ENCODE peak calls at places on chromosome 15, in six cellular contexts. J is astrocyte, N is AG04450, V is tibial nerve, Y is cardiac muscle cell, I is PC-3. P is an unnamed sample.

GRCh38 chr15:40069178-40070165 is 30.5 kb upstream of the SRP14 start:
- DNase-seq in J (no peak), N (no peak), V (peak), Y (peak), I (peak), P (no peak)

GRCh38 chr15:101022876-101023275 is 103.7 kb downstream of the LRRK1 start:
- DNase-seq in J (no peak), N (no peak), V (no peak), Y (no peak), I (no peak), P (peak)

GRCh38 chr15:83869329-83869728 is 215.4 kb downstream of the ADAMTSL3 start:
- DNase-seq in J (no peak), N (no peak), V (no peak), Y (peak), I (no peak), P (no peak)

GRCh38 chr15:85112997-85113396 is 131.3 kb downstream of the PDE8A start:
- DNase-seq in J (no peak), N (no peak), V (no peak), Y (no peak), I (no peak), P (no peak)

GRCh38 chr15:58077427-58077826 is 11.9 kb upstream of the ALDH1A2 start:
- DNase-seq in J (no peak), N (no peak), V (no peak), Y (peak), I (peak), P (no peak)

GRCh38 chr15:51589881-51590570 is 32.5 kb downstream of the DMXL2 start:
- DNase-seq in J (no peak), N (no peak), V (no peak), Y (no peak), I (no peak), P (no peak)

GRCh38 chr15:100981086-100981485 is 61.9 kb downstream of the LRRK1 start:
- DNase-seq in J (no peak), N (no peak), V (no peak), Y (no peak), I (no peak), P (peak)

GRCh38 chr15:71186267-71186666 is 71.0 kb downstream of the THSD4 start:
- DNase-seq in J (no peak), N (no peak), V (no peak), Y (peak), I (no peak), P (no peak)

GRCh38 chr15:87099916-87100315 is 1020.2 kb downstream of the AGBL1 start:
- DNase-seq in J (no peak), N (no peak), V (no peak), Y (no peak), I (no peak), P (no peak)

GRCh38 chr15:51536965-51537574 is 85.5 kb downstream of the DMXL2 start:
- DNase-seq in J (no peak), N (no peak), V (peak), Y (peak), I (peak), P (no peak)

GRCh38 chr15:89450076-89451006 is 46.0 kb downstream of the RHCG start:
- DNase-seq in J (no peak), N (no peak), V (no peak), Y (no peak), I (peak), P (no peak)

GRCh38 chr15:82051664-82052063 is 5.8 kb upstream of the MEX3B start:
- DNase-seq in J (peak), N (no peak), V (no peak), Y (no peak), I (no peak), P (no peak)

GRCh38 chr15:28935316-28935715 is 49.5 kb downstream of the APBA2 start:
- DNase-seq in J (no peak), N (no peak), V (no peak), Y (peak), I (no peak), P (no peak)

GRCh38 chr15:89686522-89686921 is 4.0 kb downstream of the PEX11A start:
- DNase-seq in J (no peak), N (no peak), V (no peak), Y (no peak), I (no peak), P (no peak)

GRCh38 chr15:58957101-58957973 is 23.9 kb upstream of the SLTM start:
- DNase-seq in J (no peak), N (no peak), V (peak), Y (peak), I (peak), P (peak)

GRCh38 chr15:95169701-95170459 is 938.5 kb downstream of the MCTP2 start:
- DNase-seq in J (no peak), N (no peak), V (peak), Y (peak), I (no peak), P (no peak)

GRCh38 chr15:73996939-73997338 is 2.4 kb downstream of the PML start:
- DNase-seq in J (no peak), N (no peak), V (no peak), Y (no peak), I (no peak), P (no peak)

GRCh38 chr15:80932989-80933388 is 56.6 kb downstream of the MESD start:
- DNase-seq in J (peak), N (peak), V (peak), Y (no peak), I (no peak), P (no peak)

GRCh38 chr15:58558777-58559176 is 127.0 kb downstream of the LIPC start:
- DNase-seq in J (no peak), N (no peak), V (no peak), Y (no peak), I (no peak), P (no peak)

GRCh38 chr15:20353966-20354883 is 187.4 kb downstream of the GOLGA6L6 start:
- DNase-seq in J (no peak), N (no peak), V (no peak), Y (no peak), I (no peak), P (no peak)

GRCh38 chr15:90880381-90881145 is 3.7 kb upstream of the FES start:
- DNase-seq in J (no peak), N (no peak), V (no peak), Y (no peak), I (no peak), P (no peak)

GRCh38 chr15:91017716-91018115 is 4.7 kb downstream of the VPS33B start:
- DNase-seq in J (no peak), N (no peak), V (no peak), Y (no peak), I (no peak), P (no peak)

GRCh38 chr15:56767315-56767714 is 34.0 kb upstream of the ZNF280D start:
- DNase-seq in J (peak), N (no peak), V (no peak), Y (no peak), I (no peak), P (no peak)

GRCh38 chr15:56770191-56770590 is 36.9 kb upstream of the ZNF280D start:
- DNase-seq in J (no peak), N (no peak), V (no peak), Y (no peak), I (no peak), P (no peak)

GRCh38 chr15:56763082-56763481 is 29.8 kb upstream of the ZNF280D start:
- DNase-seq in J (no peak), N (no peak), V (no peak), Y (no peak), I (no peak), P (no peak)

GRCh38 chr15:56763496-56763895 is 30.2 kb upstream of the ZNF280D start:
- DNase-seq in J (no peak), N (no peak), V (no peak), Y (no peak), I (no peak), P (no peak)

DNA sequence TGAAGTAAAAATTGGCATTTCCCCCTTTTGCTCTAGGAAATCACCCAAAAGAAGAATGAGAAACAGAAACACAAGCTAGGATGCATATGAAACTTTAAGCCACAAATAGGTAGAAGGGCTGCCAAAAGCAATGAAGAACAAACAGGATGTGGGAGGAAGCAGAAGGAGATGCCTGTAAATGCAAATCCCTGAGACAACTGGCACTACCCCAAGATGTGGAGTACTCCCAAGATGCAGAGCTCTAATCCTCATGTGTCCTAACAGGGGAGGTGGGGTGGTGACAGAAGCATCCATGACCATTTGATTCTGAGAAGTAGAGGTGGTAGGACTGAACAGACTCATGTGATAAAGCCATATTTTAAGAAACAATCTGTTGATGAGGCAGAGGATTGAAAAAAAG is 31.9 kb upstream of the ZNF280D start:
- DNase-seq in J (peak), N (no peak), V (no peak), Y (no peak), I (peak), P (no peak)
- H3K27ac ChIP-seq in J (no peak), N (no peak), V (no peak), Y (no peak), I (no peak), P (no peak)

DNA sequence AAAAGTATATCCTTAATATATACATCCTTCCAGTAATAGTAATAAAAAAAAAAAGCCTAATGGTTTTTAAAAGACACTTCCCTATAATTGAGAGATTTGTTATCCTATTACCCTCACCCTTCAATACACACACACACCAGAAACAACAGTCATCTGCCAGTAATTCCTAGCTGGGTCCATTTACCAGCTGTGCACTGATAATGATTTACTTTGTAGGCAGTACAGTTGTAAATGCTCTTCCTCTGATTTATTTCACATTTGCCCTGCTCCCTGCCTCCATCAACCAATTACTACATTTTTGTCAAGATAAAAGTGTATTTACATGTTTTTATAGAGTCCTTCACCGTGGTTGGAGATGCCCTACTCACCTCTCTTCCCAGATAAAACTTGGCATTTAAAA is 12.4 kb downstream of the TPM1 start:
- DNase-seq in J (no peak), N (no peak), V (no peak), Y (no peak), I (no peak), P (no peak)
- H3K27ac ChIP-seq in J (peak), N (no peak), V (peak), Y (peak), I (no peak), P (no peak)

GRCh38 chr15:99121691-99122410 is 17.0 kb downstream of the SYNM start:
- DNase-seq in J (no peak), N (no peak), V (no peak), Y (no peak), I (no peak), P (no peak)
- H3K27ac ChIP-seq in J (no peak), N (no peak), V (peak), Y (no peak), I (no peak), P (no peak)

GRCh38 chr15:32851619-32852416 is 134.0 kb downstream of the GREM1 start:
- DNase-seq in J (peak), N (peak), V (no peak), Y (no peak), I (peak), P (no peak)

GRCh38 chr15:32855942-32856341 is 138.1 kb downstream of the GREM1 start:
- DNase-seq in J (peak), N (peak), V (no peak), Y (no peak), I (peak), P (no peak)

GRCh38 chr15:32849769-32850668 is 132.2 kb downstream of the GREM1 start:
- DNase-seq in J (peak), N (peak), V (no peak), Y (no peak), I (peak), P (peak)

GRCh38 chr15:32853667-32854066 is 135.9 kb downstream of the GREM1 start:
- DNase-seq in J (no peak), N (no peak), V (no peak), Y (no peak), I (no peak), P (no peak)

GRCh38 chr15:32852771-32853170 is 135.0 kb downstream of the GREM1 start:
- DNase-seq in J (no peak), N (no peak), V (no peak), Y (no peak), I (no peak), P (no peak)
- H3K27ac ChIP-seq in J (peak), N (peak), V (no peak), Y (no peak), I (no peak), P (no peak)

GRCh38 chr15:92294759-92295158 is 98.9 kb upstream of the ST8SIA2 start:
- DNase-seq in J (no peak), N (no peak), V (no peak), Y (no peak), I (no peak), P (peak)
- H3K27ac ChIP-seq in J (no peak), N (no peak), V (no peak), Y (no peak), I (no peak), P (no peak)

DNA sequence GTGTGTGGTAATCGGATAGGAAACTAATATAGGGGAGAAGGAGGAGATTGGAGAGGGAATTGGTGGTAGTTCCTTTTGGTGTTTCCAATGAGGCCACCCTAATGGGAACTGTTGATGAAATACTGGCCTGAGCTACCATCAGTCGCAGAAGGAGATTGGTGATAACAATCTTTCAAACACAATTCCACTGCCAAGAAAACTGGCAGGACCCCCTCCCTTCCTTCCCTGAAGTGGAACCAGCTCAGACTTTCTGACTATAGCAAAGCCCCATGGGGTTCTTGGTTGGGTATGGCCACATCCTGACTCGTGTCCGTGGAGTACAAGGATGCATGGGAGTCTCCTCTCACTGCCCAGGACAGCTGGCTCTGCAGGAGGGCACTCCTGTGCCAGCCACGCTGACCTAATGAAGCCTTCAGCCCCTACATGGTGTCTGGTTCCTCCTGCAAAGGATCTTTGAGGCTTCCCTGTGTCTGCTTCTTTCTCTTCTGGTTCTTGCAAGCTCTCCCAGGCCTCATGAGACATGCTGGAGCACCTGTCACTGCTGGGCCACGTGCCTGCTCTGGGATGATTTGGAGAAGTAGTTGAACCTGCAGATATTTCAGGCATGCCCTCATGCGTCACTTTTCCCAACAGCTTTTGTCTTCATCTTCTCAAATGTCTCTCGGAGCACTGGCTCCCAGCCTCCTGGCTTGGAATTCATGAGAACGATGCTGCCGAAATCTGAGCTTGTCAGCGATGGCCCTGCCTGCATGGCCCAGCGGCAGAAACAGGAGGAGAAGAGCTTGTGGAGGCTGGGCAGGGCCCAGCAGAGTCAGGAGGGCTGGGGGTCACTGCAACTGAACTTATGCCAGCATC is 90.0 kb upstream of the ADPGK start:
- DNase-seq in J (no peak), N (no peak), V (no peak), Y (no peak), I (no peak), P (no peak)
- H3K27ac ChIP-seq in J (no peak), N (no peak), V (no peak), Y (no peak), I (no peak), P (peak)

GRCh38 chr15:48176957-48177356 is 1.1 kb downstream of the MYEF2 start:
- DNase-seq in J (no peak), N (no peak), V (no peak), Y (no peak), I (no peak), P (no peak)

GRCh38 chr15:48175126-48175525 is 3.0 kb downstream of the MYEF2 start:
- DNase-seq in J (no peak), N (no peak), V (no peak), Y (no peak), I (no peak), P (no peak)

GRCh38 chr15:48177875-48178611 is at the start of gene MYEF2:
- DNase-seq in J (peak), N (peak), V (peak), Y (peak), I (peak), P (peak)

GRCh38 chr15:48177383-48177874 is 666 bp downstream of the MYEF2 start:
- DNase-seq in J (peak), N (no peak), V (no peak), Y (peak), I (peak), P (no peak)

DNA sequence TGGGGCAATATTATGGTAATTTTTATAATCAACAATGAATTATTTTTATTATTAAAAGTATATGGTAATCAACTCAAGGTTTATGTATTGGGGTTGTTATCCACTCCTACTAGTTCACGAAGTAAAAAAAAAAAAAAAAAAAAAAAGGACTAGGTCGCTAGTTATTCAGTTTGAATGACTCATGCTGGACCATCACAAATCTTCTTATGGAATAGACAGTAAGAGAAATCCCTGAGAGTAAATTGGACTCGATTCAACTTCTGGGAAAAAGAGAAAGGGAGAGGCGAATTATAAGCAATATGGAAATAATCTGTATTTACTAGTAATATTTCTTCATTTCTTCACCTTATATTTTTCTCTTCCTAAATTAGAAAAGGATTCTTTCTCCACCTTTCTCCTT is 2.0 kb downstream of the MYEF2 start:
- DNase-seq in J (peak), N (no peak), V (no peak), Y (no peak), I (no peak), P (no peak)
- H3K27ac ChIP-seq in J (no peak), N (no peak), V (no peak), Y (no peak), I (no peak), P (no peak)

DNA sequence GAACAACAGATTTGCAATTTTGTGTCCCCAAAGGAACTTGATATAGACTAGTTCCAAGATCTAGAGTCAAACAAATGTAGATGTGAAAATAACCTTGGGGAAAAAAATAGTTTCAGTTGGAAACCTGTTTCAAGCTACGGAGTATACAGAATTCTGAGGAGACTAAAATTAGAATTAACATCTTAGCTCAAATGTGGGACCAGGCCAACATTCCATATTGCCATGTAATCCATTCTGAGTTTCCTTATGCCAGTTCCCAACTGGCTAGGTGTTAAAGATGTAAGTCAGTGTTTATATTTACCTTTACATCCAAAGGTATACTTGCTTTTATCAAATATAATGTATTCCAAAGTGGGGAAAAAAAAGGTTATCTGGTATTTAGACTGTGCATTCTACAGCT is 76.3 kb downstream of the UBE3A start:
- DNase-seq in J (peak), N (no peak), V (no peak), Y (no peak), I (no peak), P (no peak)
- H3K27ac ChIP-seq in J (no peak), N (no peak), V (no peak), Y (peak), I (no peak), P (no peak)

GRCh38 chr15:67782592-67782991 is 42.7 kb upstream of the SKOR1 start:
- DNase-seq in J (no peak), N (no peak), V (no peak), Y (no peak), I (no peak), P (no peak)
- H3K27ac ChIP-seq in J (no peak), N (no peak), V (no peak), Y (no peak), I (no peak), P (peak)